ENCODE peak calls at places on chromosomes 11 and 22, in four cellular contexts. L, V, H and M are unnamed samples.

GRCh38 chr22:29003975-29004646 is 57.5 kb downstream of the C22orf31 start:
- DNase-seq in L (no peak), V (peak), H (peak), M (no peak)

GRCh38 chr11:65546217-65546958 is 11.8 kb downstream of the LTBP3 start:
- DNase-seq in L (no peak), V (peak), H (peak), M (no peak)

GRCh38 chr11:27347949-27348879 is 14.8 kb downstream of the CCDC34 start:
- DNase-seq in L (no peak), V (no peak), H (no peak), M (no peak)

GRCh38 chr11:44943118-44943517 is 7.6 kb downstream of the TP53I11 start:
- DNase-seq in L (no peak), V (no peak), H (peak), M (no peak)

GRCh38 chr11:130070109-130070828 is 575 bp downstream of the APLP2 start:
- DNase-seq in L (peak), V (no peak), H (peak), M (no peak)

GRCh38 chr11:2577071-2578005 is 122.5 kb downstream of the KCNQ1OT1 start:
- DNase-seq in L (no peak), V (peak), H (peak), M (peak)

GRCh38 chr11:103108933-103109817 is at the start of gene DYNC2H1:
- DNase-seq in L (peak), V (peak), H (peak), M (peak)

GRCh38 chr11:59102259-59102765 is 4.7 kb upstream of the FAM111B start:
- DNase-seq in L (peak), V (peak), H (peak), M (no peak)

GRCh38 chr11:117621226-117621625 is 175.8 kb downstream of the DSCAML1 start:
- DNase-seq in L (peak), V (no peak), H (no peak), M (no peak)

GRCh38 chr11:130448416-130449068 is at the start of gene ADAMTS15:
- DNase-seq in L (peak), V (peak), H (peak), M (no peak)

GRCh38 chr11:71324788-71325417 is 72.5 kb upstream of the SHANK2 start:
- DNase-seq in L (no peak), V (no peak), H (no peak), M (no peak)

GRCh38 chr11:9017773-9018172 is 14.0 kb upstream of the NRIP3 start:
- DNase-seq in L (peak), V (no peak), H (peak), M (no peak)

GRCh38 chr11:17918049-17918605 is 94.7 kb downstream of the SERGEF start:
- DNase-seq in L (no peak), V (no peak), H (no peak), M (no peak)

GRCh38 chr11:126864934-126865333 is 135.6 kb downstream of the KIRREL3 start:
- DNase-seq in L (no peak), V (peak), H (no peak), M (no peak)

GRCh38 chr11:126861796-126862195 is 138.8 kb downstream of the KIRREL3 start:
- DNase-seq in L (no peak), V (peak), H (no peak), M (no peak)

GRCh38 chr11:126857860-126858808 is 142.4 kb downstream of the KIRREL3 start:
- DNase-seq in L (peak), V (peak), H (no peak), M (no peak)

GRCh38 chr11:126863294-126863997 is 137.1 kb downstream of the KIRREL3 start:
- DNase-seq in L (no peak), V (no peak), H (no peak), M (no peak)

DNA sequence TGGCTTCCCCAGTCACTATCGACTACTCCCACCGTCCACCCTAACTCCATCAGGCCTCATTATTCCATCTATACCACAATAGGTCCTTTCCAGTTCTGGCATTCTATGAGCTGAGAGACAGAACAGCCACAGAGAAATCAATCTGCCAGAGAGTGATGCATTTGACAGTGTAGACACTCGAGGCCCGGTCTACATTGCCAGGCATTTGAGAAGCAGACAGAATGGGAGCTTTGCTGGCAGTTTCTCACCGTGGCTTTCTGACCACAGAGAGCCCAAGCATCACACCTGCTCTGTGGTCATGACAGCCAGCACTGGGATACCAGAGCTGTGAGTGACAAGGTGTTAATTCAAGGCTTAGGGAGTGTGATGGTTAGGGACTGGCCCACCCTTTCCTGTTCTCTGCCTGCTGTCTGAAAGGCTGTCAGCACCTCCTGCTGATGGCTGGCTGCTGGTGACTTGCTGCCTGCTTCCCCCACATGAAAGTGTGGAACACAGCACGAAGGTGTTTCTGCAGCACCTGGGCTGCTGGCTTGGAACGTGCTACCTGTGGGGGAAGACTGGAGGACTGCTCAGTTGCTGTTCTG is 137.8 kb downstream of the KIRREL3 start:
- DNase-seq in L (no peak), V (peak), H (no peak), M (no peak)
- TF ChIP-seq CTCF in L (no peak), V (peak), H (no peak), M (peak)

DNA sequence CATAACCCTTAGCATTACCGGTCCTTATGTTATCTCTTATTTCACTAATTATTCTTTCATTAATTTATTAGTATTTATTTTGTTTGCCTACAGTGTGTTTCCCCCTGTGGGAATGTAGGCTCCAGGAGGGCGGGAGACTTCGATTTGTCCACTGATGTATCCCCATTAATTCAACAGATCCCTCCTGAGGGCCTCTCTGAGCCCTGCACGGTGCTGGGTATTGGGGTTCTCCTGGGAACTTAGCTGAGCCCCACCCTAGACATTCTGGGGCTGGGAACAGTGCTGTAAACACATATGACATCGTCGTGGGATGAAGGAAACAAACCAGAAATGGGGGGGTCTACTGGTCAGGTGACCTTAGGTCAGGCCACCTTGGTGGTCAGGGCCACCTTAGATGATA is 798 bp downstream of the PHETA2 start:
- DNase-seq in L (no peak), V (no peak), H (no peak), M (peak)
- TF ChIP-seq CTCF in L (no peak), V (no peak), H (no peak), M (no peak)

GRCh38 chr11:64343740-64344133 is 3.7 kb downstream of the CCDC88B start:
- DNase-seq in L (no peak), V (peak), H (no peak), M (no peak)
- TF ChIP-seq CTCF in L (peak), V (peak), H (peak), M (peak)

GRCh38 chr22:31150615-31151014 is 9.4 kb upstream of the RNF185 start:
- DNase-seq in L (no peak), V (no peak), H (no peak), M (no peak)
- TF ChIP-seq CTCF in L (peak), V (peak), H (no peak), M (peak)

DNA sequence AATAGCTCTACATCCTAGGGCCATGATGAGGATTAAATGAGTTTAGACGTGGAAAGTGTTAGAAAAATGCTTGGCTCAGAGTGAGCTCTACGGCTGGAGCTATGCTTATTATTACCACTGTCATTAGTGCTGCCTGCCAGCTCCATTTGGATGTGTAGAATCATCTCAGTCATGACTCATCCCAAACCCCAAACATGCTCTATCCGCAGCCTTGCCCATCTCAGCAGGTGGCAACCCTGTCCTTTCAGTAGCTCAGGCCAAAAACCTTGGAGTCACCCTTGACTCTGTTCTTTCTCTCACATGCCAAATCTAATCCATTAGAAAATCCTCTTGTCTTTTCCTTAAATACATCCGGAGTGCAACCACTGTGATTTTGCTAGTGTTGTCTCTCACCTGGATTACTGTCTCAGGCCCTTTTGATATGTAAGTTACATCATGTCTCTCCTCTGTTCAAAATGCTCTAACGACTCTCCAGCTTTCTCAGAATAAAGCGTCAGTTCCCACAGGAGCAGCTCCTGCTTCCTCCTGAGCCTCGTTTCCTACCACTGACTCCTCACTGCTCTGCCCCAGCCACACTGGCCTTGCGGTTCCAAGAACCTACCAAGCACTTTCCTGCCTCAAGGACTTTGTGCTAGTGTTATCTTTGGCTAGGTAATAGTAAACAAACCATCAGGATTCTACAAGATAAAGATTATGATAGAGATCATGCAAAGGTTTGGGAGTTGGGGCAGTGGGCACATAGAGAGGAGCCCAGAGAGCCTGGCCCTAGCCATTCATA is 10.5 kb upstream of the CHRM1 start:
- DNase-seq in L (no peak), V (peak), H (no peak), M (peak)
- TF ChIP-seq CTCF in L (no peak), V (no peak), H (no peak), M (no peak)